ENCODE peak calls at places on chromosomes 3 and 15, in five cellular contexts. One of them, this sample, is unnamed.

GRCh38 chr15:41474436-41474835 is 19.2 kb upstream of the ITPKA start:
- ATAC-seq in heart left ventricle: no peak
- ATAC-seq in HepG2: no peak
- ATAC-seq in lower lobe of right lung: no peak
- ATAC-seq in activated CD8-positive, alpha-beta memory T cell treated with anti-CD3 and anti-CD28 coated beads, Interleukin-2, amount 10 ng/mL, durations not matched to agents 7 days and 5 days: no peak
- ATAC-seq in this sample: no peak

GRCh38 chr15:65385868-65386253 is 8.1 kb upstream of the IGDCC3 start:
- ATAC-seq in heart left ventricle: peak
- ATAC-seq in HepG2: peak
- ATAC-seq in lower lobe of right lung: peak
- ATAC-seq in activated CD8-positive, alpha-beta memory T cell treated with anti-CD3 and anti-CD28 coated beads, Interleukin-2, amount 10 ng/mL, durations not matched to agents 7 days and 5 days: peak
- ATAC-seq in this sample: no peak

GRCh38 chr3:99439892-99440291 is 198.5 kb upstream of the COL8A1 start:
- ATAC-seq in heart left ventricle: peak
- ATAC-seq in HepG2: no peak
- ATAC-seq in lower lobe of right lung: no peak
- ATAC-seq in activated CD8-positive, alpha-beta memory T cell treated with anti-CD3 and anti-CD28 coated beads, Interleukin-2, amount 10 ng/mL, durations not matched to agents 7 days and 5 days: no peak
- ATAC-seq in this sample: no peak

GRCh38 chr3:7264196-7264526 is 403.2 kb downstream of the GRM7 start:
- ATAC-seq in heart left ventricle: peak
- ATAC-seq in HepG2: no peak
- ATAC-seq in lower lobe of right lung: no peak
- ATAC-seq in activated CD8-positive, alpha-beta memory T cell treated with anti-CD3 and anti-CD28 coated beads, Interleukin-2, amount 10 ng/mL, durations not matched to agents 7 days and 5 days: no peak
- ATAC-seq in this sample: no peak

GRCh38 chr15:96102631-96103030 is 227.9 kb upstream of the NR2F2 start:
- ATAC-seq in heart left ventricle: no peak
- ATAC-seq in HepG2: no peak
- ATAC-seq in lower lobe of right lung: no peak
- ATAC-seq in activated CD8-positive, alpha-beta memory T cell treated with anti-CD3 and anti-CD28 coated beads, Interleukin-2, amount 10 ng/mL, durations not matched to agents 7 days and 5 days: no peak
- ATAC-seq in this sample: peak

GRCh38 chr3:188915137-188915536 is 256.6 kb upstream of the TPRG1 start:
- ATAC-seq in heart left ventricle: no peak
- ATAC-seq in HepG2: no peak
- ATAC-seq in lower lobe of right lung: peak
- ATAC-seq in activated CD8-positive, alpha-beta memory T cell treated with anti-CD3 and anti-CD28 coated beads, Interleukin-2, amount 10 ng/mL, durations not matched to agents 7 days and 5 days: peak
- ATAC-seq in this sample: no peak

GRCh38 chr3:136305879-136306278 is 55.7 kb downstream of the PCCB start:
- ATAC-seq in heart left ventricle: no peak
- ATAC-seq in HepG2: no peak
- ATAC-seq in lower lobe of right lung: no peak
- ATAC-seq in activated CD8-positive, alpha-beta memory T cell treated with anti-CD3 and anti-CD28 coated beads, Interleukin-2, amount 10 ng/mL, durations not matched to agents 7 days and 5 days: peak
- ATAC-seq in this sample: no peak

GRCh38 chr15:72272997-72273352 is 621 bp upstream of the PARP6 start:
- ATAC-seq in heart left ventricle: no peak
- ATAC-seq in HepG2: no peak
- ATAC-seq in lower lobe of right lung: no peak
- ATAC-seq in activated CD8-positive, alpha-beta memory T cell treated with anti-CD3 and anti-CD28 coated beads, Interleukin-2, amount 10 ng/mL, durations not matched to agents 7 days and 5 days: peak
- ATAC-seq in this sample: no peak

GRCh38 chr15:55253580-55253979 is 36.0 kb downstream of the RAB27A start:
- ATAC-seq in heart left ventricle: no peak
- ATAC-seq in HepG2: no peak
- ATAC-seq in lower lobe of right lung: peak
- ATAC-seq in activated CD8-positive, alpha-beta memory T cell treated with anti-CD3 and anti-CD28 coated beads, Interleukin-2, amount 10 ng/mL, durations not matched to agents 7 days and 5 days: peak
- ATAC-seq in this sample: peak

GRCh38 chr15:68583936-68584703 is 5.3 kb downstream of the CORO2B start:
- ATAC-seq in heart left ventricle: no peak
- ATAC-seq in HepG2: no peak
- ATAC-seq in lower lobe of right lung: no peak
- ATAC-seq in activated CD8-positive, alpha-beta memory T cell treated with anti-CD3 and anti-CD28 coated beads, Interleukin-2, amount 10 ng/mL, durations not matched to agents 7 days and 5 days: no peak
- ATAC-seq in this sample: no peak

GRCh38 chr15:59373215-59373614 is 544 bp upstream of the MYO1E start:
- ATAC-seq in heart left ventricle: peak
- ATAC-seq in HepG2: no peak
- ATAC-seq in lower lobe of right lung: no peak
- ATAC-seq in activated CD8-positive, alpha-beta memory T cell treated with anti-CD3 and anti-CD28 coated beads, Interleukin-2, amount 10 ng/mL, durations not matched to agents 7 days and 5 days: no peak
- ATAC-seq in this sample: no peak

GRCh38 chr3:188111002-188111584 is 42.9 kb upstream of the LPP start:
- ATAC-seq in heart left ventricle: peak
- ATAC-seq in HepG2: no peak
- ATAC-seq in lower lobe of right lung: no peak
- ATAC-seq in activated CD8-positive, alpha-beta memory T cell treated with anti-CD3 and anti-CD28 coated beads, Interleukin-2, amount 10 ng/mL, durations not matched to agents 7 days and 5 days: no peak
- ATAC-seq in this sample: no peak

GRCh38 chr3:31157028-31157694 is 262.7 kb upstream of the GADL1 start:
- ATAC-seq in heart left ventricle: no peak
- ATAC-seq in HepG2: no peak
- ATAC-seq in lower lobe of right lung: peak
- ATAC-seq in activated CD8-positive, alpha-beta memory T cell treated with anti-CD3 and anti-CD28 coated beads, Interleukin-2, amount 10 ng/mL, durations not matched to agents 7 days and 5 days: no peak
- ATAC-seq in this sample: no peak

GRCh38 chr15:53038542-53038941 is 248.4 kb upstream of the ONECUT1 start:
- ATAC-seq in heart left ventricle: no peak
- ATAC-seq in HepG2: peak
- ATAC-seq in lower lobe of right lung: no peak
- ATAC-seq in activated CD8-positive, alpha-beta memory T cell treated with anti-CD3 and anti-CD28 coated beads, Interleukin-2, amount 10 ng/mL, durations not matched to agents 7 days and 5 days: no peak
- ATAC-seq in this sample: no peak

GRCh38 chr3:188432826-188433525 is 279.0 kb downstream of the LPP start:
- ATAC-seq in heart left ventricle: peak
- ATAC-seq in HepG2: no peak
- ATAC-seq in lower lobe of right lung: peak
- ATAC-seq in activated CD8-positive, alpha-beta memory T cell treated with anti-CD3 and anti-CD28 coated beads, Interleukin-2, amount 10 ng/mL, durations not matched to agents 7 days and 5 days: peak
- ATAC-seq in this sample: no peak

GRCh38 chr3:178419078-178419477 is 117.2 kb upstream of the KCNMB2 start:
- ATAC-seq in heart left ventricle: no peak
- ATAC-seq in HepG2: no peak
- ATAC-seq in lower lobe of right lung: no peak
- ATAC-seq in activated CD8-positive, alpha-beta memory T cell treated with anti-CD3 and anti-CD28 coated beads, Interleukin-2, amount 10 ng/mL, durations not matched to agents 7 days and 5 days: no peak
- ATAC-seq in this sample: no peak

GRCh38 chr3:61699622-61700021 is 138.3 kb downstream of the PTPRG start:
- ATAC-seq in heart left ventricle: no peak
- ATAC-seq in HepG2: no peak
- ATAC-seq in lower lobe of right lung: peak
- ATAC-seq in activated CD8-positive, alpha-beta memory T cell treated with anti-CD3 and anti-CD28 coated beads, Interleukin-2, amount 10 ng/mL, durations not matched to agents 7 days and 5 days: no peak
- ATAC-seq in this sample: no peak

GRCh38 chr3:58093573-58094195 is 85.5 kb downstream of the FLNB start:
- ATAC-seq in heart left ventricle: peak
- ATAC-seq in HepG2: no peak
- ATAC-seq in lower lobe of right lung: peak
- ATAC-seq in activated CD8-positive, alpha-beta memory T cell treated with anti-CD3 and anti-CD28 coated beads, Interleukin-2, amount 10 ng/mL, durations not matched to agents 7 days and 5 days: no peak
- ATAC-seq in this sample: no peak

GRCh38 chr15:44788748-44789147 is 52.4 kb downstream of the TRIM69 start:
- ATAC-seq in heart left ventricle: no peak
- ATAC-seq in HepG2: no peak
- ATAC-seq in lower lobe of right lung: no peak
- ATAC-seq in activated CD8-positive, alpha-beta memory T cell treated with anti-CD3 and anti-CD28 coated beads, Interleukin-2, amount 10 ng/mL, durations not matched to agents 7 days and 5 days: peak
- ATAC-seq in this sample: no peak

GRCh38 chr15:48595988-48596387 is 49.5 kb downstream of the FBN1 start:
- ATAC-seq in heart left ventricle: no peak
- ATAC-seq in HepG2: no peak
- ATAC-seq in lower lobe of right lung: no peak
- ATAC-seq in activated CD8-positive, alpha-beta memory T cell treated with anti-CD3 and anti-CD28 coated beads, Interleukin-2, amount 10 ng/mL, durations not matched to agents 7 days and 5 days: no peak
- ATAC-seq in this sample: no peak

GRCh38 chr3:58463181-58463941 is 28.5 kb upstream of the KCTD6 start:
- ATAC-seq in heart left ventricle: peak
- ATAC-seq in HepG2: peak
- ATAC-seq in lower lobe of right lung: peak
- ATAC-seq in activated CD8-positive, alpha-beta memory T cell treated with anti-CD3 and anti-CD28 coated beads, Interleukin-2, amount 10 ng/mL, durations not matched to agents 7 days and 5 days: peak
- ATAC-seq in this sample: peak

GRCh38 chr3:53707222-53707621 is 139.0 kb downstream of the CHDH start:
- ATAC-seq in heart left ventricle: peak
- ATAC-seq in HepG2: no peak
- ATAC-seq in lower lobe of right lung: no peak
- ATAC-seq in activated CD8-positive, alpha-beta memory T cell treated with anti-CD3 and anti-CD28 coated beads, Interleukin-2, amount 10 ng/mL, durations not matched to agents 7 days and 5 days: no peak
- ATAC-seq in this sample: no peak

GRCh38 chr15:40340740-40341400 is at the start of gene CCDC9B:
- ATAC-seq in heart left ventricle: peak
- ATAC-seq in HepG2: peak
- ATAC-seq in lower lobe of right lung: peak
- ATAC-seq in activated CD8-positive, alpha-beta memory T cell treated with anti-CD3 and anti-CD28 coated beads, Interleukin-2, amount 10 ng/mL, durations not matched to agents 7 days and 5 days: no peak
- ATAC-seq in this sample: peak

GRCh38 chr15:68241088-68241935 is 11.8 kb upstream of the CLN6 start:
- ATAC-seq in heart left ventricle: no peak
- ATAC-seq in HepG2: no peak
- ATAC-seq in lower lobe of right lung: no peak
- ATAC-seq in activated CD8-positive, alpha-beta memory T cell treated with anti-CD3 and anti-CD28 coated beads, Interleukin-2, amount 10 ng/mL, durations not matched to agents 7 days and 5 days: no peak
- ATAC-seq in this sample: no peak

GRCh38 chr15:67946701-67947100 is 106.9 kb upstream of the RNU6-1 start:
- ATAC-seq in heart left ventricle: no peak
- ATAC-seq in HepG2: peak
- ATAC-seq in lower lobe of right lung: peak
- ATAC-seq in activated CD8-positive, alpha-beta memory T cell treated with anti-CD3 and anti-CD28 coated beads, Interleukin-2, amount 10 ng/mL, durations not matched to agents 7 days and 5 days: peak
- ATAC-seq in this sample: no peak

GRCh38 chr3:4821331-4821730 is 157.9 kb upstream of the BHLHE40 start:
- ATAC-seq in heart left ventricle: no peak
- ATAC-seq in HepG2: no peak
- ATAC-seq in lower lobe of right lung: no peak
- ATAC-seq in activated CD8-positive, alpha-beta memory T cell treated with anti-CD3 and anti-CD28 coated beads, Interleukin-2, amount 10 ng/mL, durations not matched to agents 7 days and 5 days: peak
- ATAC-seq in this sample: no peak

GRCh38 chr15:91873133-91873526 is 19.6 kb downstream of the SLCO3A1 start:
- ATAC-seq in heart left ventricle: no peak
- ATAC-seq in HepG2: no peak
- ATAC-seq in lower lobe of right lung: peak
- ATAC-seq in activated CD8-positive, alpha-beta memory T cell treated with anti-CD3 and anti-CD28 coated beads, Interleukin-2, amount 10 ng/mL, durations not matched to agents 7 days and 5 days: no peak
- ATAC-seq in this sample: no peak

GRCh38 chr3:146155022-146155421 is 6.0 kb downstream of the PLOD2 start:
- ATAC-seq in heart left ventricle: no peak
- ATAC-seq in HepG2: no peak
- ATAC-seq in lower lobe of right lung: no peak
- ATAC-seq in activated CD8-positive, alpha-beta memory T cell treated with anti-CD3 and anti-CD28 coated beads, Interleukin-2, amount 10 ng/mL, durations not matched to agents 7 days and 5 days: no peak
- ATAC-seq in this sample: no peak

GRCh38 chr3:172980849-172981248 is 160.2 kb downstream of the SPATA16 start:
- ATAC-seq in heart left ventricle: no peak
- ATAC-seq in HepG2: no peak
- ATAC-seq in lower lobe of right lung: no peak
- ATAC-seq in activated CD8-positive, alpha-beta memory T cell treated with anti-CD3 and anti-CD28 coated beads, Interleukin-2, amount 10 ng/mL, durations not matched to agents 7 days and 5 days: no peak
- ATAC-seq in this sample: no peak

GRCh38 chr15:69904296-69904560 is 193.5 kb downstream of the TLE3 start:
- ATAC-seq in heart left ventricle: no peak
- ATAC-seq in HepG2: no peak
- ATAC-seq in lower lobe of right lung: no peak
- ATAC-seq in activated CD8-positive, alpha-beta memory T cell treated with anti-CD3 and anti-CD28 coated beads, Interleukin-2, amount 10 ng/mL, durations not matched to agents 7 days and 5 days: no peak
- ATAC-seq in this sample: no peak

GRCh38 chr3:69565316-69565715 is 173.9 kb upstream of the MITF start:
- ATAC-seq in heart left ventricle: no peak
- ATAC-seq in HepG2: no peak
- ATAC-seq in lower lobe of right lung: no peak
- ATAC-seq in activated CD8-positive, alpha-beta memory T cell treated with anti-CD3 and anti-CD28 coated beads, Interleukin-2, amount 10 ng/mL, durations not matched to agents 7 days and 5 days: no peak
- ATAC-seq in this sample: no peak

This sample was measured in esophagus mucosa.